ENCODE peak calls at places on chromosomes 4 and X, in eight cellular contexts. One of them, this sample, is unnamed.

GRCh38 chr4:1249731-1250526 is 999 bp upstream of the CTBP1 start:
- DNase-seq in uterus: peak
- DNase-seq in HepG2: peak
- DNase-seq in WERI-Rb-1: peak
- DNase-seq in K562: peak
- DNase-seq in suprapubic skin: peak
- DNase-seq in thoracic aorta: no peak
- DNase-seq in HFF-Myc: no peak
- DNase-seq in this sample: peak

GRCh38 chr4:180617203-180617602 is 1626.0 kb upstream of the TENM3 start:
- DNase-seq in suprapubic skin: no peak
- DNase-seq in thoracic aorta: no peak
- DNase-seq in K562: no peak
- DNase-seq in WERI-Rb-1: no peak
- DNase-seq in HepG2: peak
- DNase-seq in HFF-Myc: no peak
- DNase-seq in uterus: no peak
- DNase-seq in this sample: no peak

GRCh38 chr4:156945532-156945931 is 26.1 kb downstream of the PDGFC start:
- DNase-seq in thoracic aorta: no peak
- DNase-seq in uterus: no peak
- DNase-seq in suprapubic skin: no peak
- DNase-seq in HepG2: no peak
- DNase-seq in K562: no peak
- DNase-seq in HFF-Myc: no peak
- DNase-seq in WERI-Rb-1: no peak
- DNase-seq in this sample: no peak

GRCh38 chr4:173917255-173917960 is 366.1 kb downstream of the FBXO8 start:
- DNase-seq in K562: no peak
- DNase-seq in uterus: no peak
- DNase-seq in WERI-Rb-1: no peak
- DNase-seq in suprapubic skin: no peak
- DNase-seq in HepG2: no peak
- DNase-seq in HFF-Myc: no peak
- DNase-seq in thoracic aorta: no peak
- DNase-seq in this sample: peak

GRCh38 chrX:65253817-65254216 is 277.6 kb upstream of the ZC4H2 start:
- DNase-seq in K562: no peak
- DNase-seq in WERI-Rb-1: no peak
- DNase-seq in HepG2: no peak
- DNase-seq in suprapubic skin: no peak
- DNase-seq in HFF-Myc: no peak
- DNase-seq in thoracic aorta: no peak
- DNase-seq in uterus: no peak
- DNase-seq in this sample: no peak

GRCh38 chrX:140918398-140919043 is 83.9 kb upstream of the SPANXB1 start:
- DNase-seq in suprapubic skin: no peak
- DNase-seq in uterus: no peak
- DNase-seq in HFF-Myc: peak
- DNase-seq in K562: peak
- DNase-seq in thoracic aorta: no peak
- DNase-seq in HepG2: peak
- DNase-seq in WERI-Rb-1: peak
- DNase-seq in this sample: peak

GRCh38 chrX:47311857-47312774 is 58.3 kb upstream of the ZNF157 start:
- DNase-seq in WERI-Rb-1: peak
- DNase-seq in thoracic aorta: no peak
- DNase-seq in suprapubic skin: no peak
- DNase-seq in HepG2: peak
- DNase-seq in HFF-Myc: peak
- DNase-seq in K562: peak
- DNase-seq in uterus: peak
- DNase-seq in this sample: peak

GRCh38 chr4:38097818-38098217 is 137.6 kb downstream of the PTTG2 start:
- DNase-seq in suprapubic skin: no peak
- DNase-seq in K562: no peak
- DNase-seq in HepG2: no peak
- DNase-seq in WERI-Rb-1: no peak
- DNase-seq in thoracic aorta: no peak
- DNase-seq in uterus: no peak
- DNase-seq in HFF-Myc: no peak
- DNase-seq in this sample: no peak

GRCh38 chr4:151359576-151359975 is 34.2 kb upstream of the SH3D19 start:
- DNase-seq in uterus: no peak
- DNase-seq in WERI-Rb-1: no peak
- DNase-seq in HFF-Myc: no peak
- DNase-seq in thoracic aorta: no peak
- DNase-seq in suprapubic skin: no peak
- DNase-seq in HepG2: no peak
- DNase-seq in K562: no peak
- DNase-seq in this sample: no peak

GRCh38 chrX:6151971-6152370 is 76.7 kb downstream of the NLGN4X start:
- DNase-seq in K562: no peak
- DNase-seq in HepG2: no peak
- DNase-seq in thoracic aorta: no peak
- DNase-seq in WERI-Rb-1: no peak
- DNase-seq in suprapubic skin: no peak
- DNase-seq in HFF-Myc: no peak
- DNase-seq in uterus: no peak
- DNase-seq in this sample: no peak

GRCh38 chr4:77226939-77227705 is 70.1 kb downstream of the CCNG2 start:
- DNase-seq in HepG2: no peak
- DNase-seq in WERI-Rb-1: no peak
- DNase-seq in uterus: no peak
- DNase-seq in K562: no peak
- DNase-seq in thoracic aorta: no peak
- DNase-seq in suprapubic skin: no peak
- DNase-seq in HFF-Myc: no peak
- DNase-seq in this sample: no peak

GRCh38 chr4:140349816-140350215 is 23.6 kb upstream of the SCOC start:
- DNase-seq in WERI-Rb-1: no peak
- DNase-seq in suprapubic skin: no peak
- DNase-seq in thoracic aorta: no peak
- DNase-seq in uterus: no peak
- DNase-seq in HFF-Myc: no peak
- DNase-seq in HepG2: no peak
- DNase-seq in K562: no peak
- DNase-seq in this sample: no peak

GRCh38 chrX:108131471-108131870 is 39.9 kb downstream of the ATG4A start:
- DNase-seq in WERI-Rb-1: no peak
- DNase-seq in uterus: no peak
- DNase-seq in HFF-Myc: no peak
- DNase-seq in thoracic aorta: no peak
- DNase-seq in HepG2: no peak
- DNase-seq in K562: no peak
- DNase-seq in suprapubic skin: no peak
- DNase-seq in this sample: peak

GRCh38 chrX:123085311-123085940 is 98.7 kb upstream of the GRIA3 start:
- DNase-seq in suprapubic skin: no peak
- DNase-seq in WERI-Rb-1: no peak
- DNase-seq in uterus: no peak
- DNase-seq in K562: no peak
- DNase-seq in HFF-Myc: no peak
- DNase-seq in thoracic aorta: no peak
- DNase-seq in HepG2: peak
- DNase-seq in this sample: peak
- TF ChIP-seq CTCF in suprapubic skin: no peak
- TF ChIP-seq CTCF in WERI-Rb-1: no peak
- TF ChIP-seq CTCF in uterus: no peak
- TF ChIP-seq CTCF in K562: no peak
- TF ChIP-seq CTCF in HFF-Myc: no peak
- TF ChIP-seq CTCF in thoracic aorta: no peak
- TF ChIP-seq CTCF in HepG2: no peak
- TF ChIP-seq CTCF in this sample: no peak

GRCh38 chr4:104424368-104424921 is 70.2 kb downstream of the CXXC4 start:
- DNase-seq in suprapubic skin: no peak
- DNase-seq in K562: no peak
- DNase-seq in HFF-Myc: no peak
- DNase-seq in uterus: no peak
- DNase-seq in WERI-Rb-1: no peak
- DNase-seq in thoracic aorta: no peak
- DNase-seq in HepG2: no peak
- DNase-seq in this sample: no peak
- H3K4me3 ChIP-seq in suprapubic skin: peak
- H3K4me3 ChIP-seq in K562: no peak
- H3K4me3 ChIP-seq in HFF-Myc: no peak
- H3K4me3 ChIP-seq in uterus: peak
- H3K4me3 ChIP-seq in WERI-Rb-1: peak
- H3K4me3 ChIP-seq in thoracic aorta: peak
- H3K4me3 ChIP-seq in HepG2: no peak
- H3K4me3 ChIP-seq in this sample: no peak

DNA sequence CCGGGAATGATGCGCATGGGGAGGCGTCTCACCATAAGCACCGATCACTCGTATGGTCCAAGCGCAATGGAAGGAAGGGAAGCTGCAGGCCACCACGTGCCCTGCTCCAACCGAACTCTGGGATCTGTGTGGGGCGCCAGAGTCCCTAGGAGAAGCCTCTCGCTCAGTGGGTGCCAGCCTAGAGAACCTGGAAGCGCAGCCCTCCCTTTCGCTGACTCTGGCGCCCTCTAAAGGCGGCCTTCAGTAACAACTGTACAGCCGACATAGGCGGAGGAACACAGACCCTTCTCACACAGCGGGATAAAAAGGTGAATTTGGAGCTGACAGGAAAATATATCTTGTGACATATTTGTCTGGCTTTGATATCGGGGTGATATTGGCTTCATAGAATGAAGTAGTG is 76.0 kb downstream of the INTS6L start:
- DNase-seq in HFF-Myc: no peak
- DNase-seq in uterus: no peak
- DNase-seq in HepG2: peak
- DNase-seq in WERI-Rb-1: peak
- DNase-seq in suprapubic skin: no peak
- DNase-seq in thoracic aorta: no peak
- DNase-seq in K562: peak
- DNase-seq in this sample: peak
- TF ChIP-seq CTCF in HFF-Myc: peak
- TF ChIP-seq CTCF in uterus: no peak
- TF ChIP-seq CTCF in HepG2: peak
- TF ChIP-seq CTCF in WERI-Rb-1: peak
- TF ChIP-seq CTCF in suprapubic skin: no peak
- TF ChIP-seq CTCF in thoracic aorta: peak
- TF ChIP-seq CTCF in K562: peak
- TF ChIP-seq CTCF in this sample: peak

DNA sequence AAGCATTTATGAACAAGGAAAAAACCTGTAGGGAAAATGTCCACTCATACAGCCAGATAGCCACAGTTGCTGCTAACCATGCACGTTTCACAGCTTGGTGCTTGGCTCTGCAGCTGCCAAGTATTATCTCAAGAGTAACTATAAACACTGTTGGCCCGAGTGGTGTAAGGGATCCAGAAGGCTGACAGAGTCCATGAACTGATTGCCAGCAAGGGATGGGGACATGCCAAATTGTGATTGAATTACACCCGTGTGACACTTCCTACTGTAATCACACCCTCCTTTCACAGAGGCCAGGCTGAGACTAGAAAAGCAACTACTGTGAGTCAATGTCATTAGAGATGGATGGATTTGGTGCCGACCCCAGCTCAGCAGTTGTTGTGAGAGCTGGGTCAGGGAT is 223.9 kb upstream of the ANKRD50 start:
- DNase-seq in WERI-Rb-1: no peak
- DNase-seq in suprapubic skin: peak
- DNase-seq in thoracic aorta: no peak
- DNase-seq in K562: no peak
- DNase-seq in HFF-Myc: no peak
- DNase-seq in HepG2: no peak
- DNase-seq in uterus: no peak
- DNase-seq in this sample: peak
- H3K4me3 ChIP-seq in WERI-Rb-1: no peak
- H3K4me3 ChIP-seq in suprapubic skin: no peak
- H3K4me3 ChIP-seq in thoracic aorta: no peak
- H3K4me3 ChIP-seq in K562: no peak
- H3K4me3 ChIP-seq in HFF-Myc: no peak
- H3K4me3 ChIP-seq in HepG2: no peak
- H3K4me3 ChIP-seq in uterus: no peak
- H3K4me3 ChIP-seq in this sample: no peak

GRCh38 chr4:57443308-57444243 is 333.4 kb upstream of the IGFBP7 start:
- DNase-seq in WERI-Rb-1: no peak
- DNase-seq in K562: no peak
- DNase-seq in HFF-Myc: no peak
- DNase-seq in HepG2: no peak
- DNase-seq in uterus: no peak
- DNase-seq in thoracic aorta: no peak
- DNase-seq in suprapubic skin: no peak
- DNase-seq in this sample: no peak
- TF ChIP-seq CTCF in WERI-Rb-1: no peak
- TF ChIP-seq CTCF in K562: no peak
- TF ChIP-seq CTCF in HFF-Myc: no peak
- TF ChIP-seq CTCF in HepG2: no peak
- TF ChIP-seq CTCF in uterus: no peak
- TF ChIP-seq CTCF in thoracic aorta: no peak
- TF ChIP-seq CTCF in suprapubic skin: no peak
- TF ChIP-seq CTCF in this sample: no peak

DNA sequence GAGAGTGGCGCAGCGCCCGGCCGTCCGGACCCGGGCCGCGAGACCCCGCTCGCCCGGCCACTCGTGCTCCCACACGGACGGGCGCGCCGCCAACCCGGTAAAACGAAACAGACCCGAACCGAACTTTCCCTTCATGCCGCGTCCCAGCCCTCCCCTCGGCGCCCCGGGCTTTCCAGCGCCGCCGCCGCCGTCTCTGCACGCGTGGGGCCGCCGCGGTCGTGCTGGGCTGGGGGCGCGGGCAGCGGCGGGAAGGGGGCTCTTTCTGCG is 222 bp downstream of the SMAD1 start:
- DNase-seq in HFF-Myc: no peak
- DNase-seq in thoracic aorta: no peak
- DNase-seq in K562: peak
- DNase-seq in uterus: no peak
- DNase-seq in WERI-Rb-1: no peak
- DNase-seq in suprapubic skin: no peak
- DNase-seq in HepG2: no peak
- DNase-seq in this sample: no peak
- H3K4me3 ChIP-seq in HFF-Myc: peak
- H3K4me3 ChIP-seq in thoracic aorta: peak
- H3K4me3 ChIP-seq in K562: peak
- H3K4me3 ChIP-seq in uterus: peak
- H3K4me3 ChIP-seq in WERI-Rb-1: peak
- H3K4me3 ChIP-seq in suprapubic skin: peak
- H3K4me3 ChIP-seq in HepG2: peak
- H3K4me3 ChIP-seq in this sample: peak

GRCh38 chr4:89353514-89353913 is 45.9 kb upstream of the GPRIN3 start:
- DNase-seq in WERI-Rb-1: no peak
- DNase-seq in thoracic aorta: no peak
- DNase-seq in suprapubic skin: no peak
- DNase-seq in uterus: no peak
- DNase-seq in HepG2: no peak
- DNase-seq in HFF-Myc: no peak
- DNase-seq in K562: no peak
- DNase-seq in this sample: no peak
- TF ChIP-seq CTCF in WERI-Rb-1: peak
- TF ChIP-seq CTCF in thoracic aorta: no peak
- TF ChIP-seq CTCF in suprapubic skin: no peak
- TF ChIP-seq CTCF in uterus: no peak
- TF ChIP-seq CTCF in HepG2: no peak
- TF ChIP-seq CTCF in HFF-Myc: no peak
- TF ChIP-seq CTCF in K562: no peak
- TF ChIP-seq CTCF in this sample: no peak

GRCh38 chr4:107283587-107284559 is 247.8 kb upstream of the DKK2 start:
- DNase-seq in HFF-Myc: peak
- DNase-seq in suprapubic skin: no peak
- DNase-seq in thoracic aorta: no peak
- DNase-seq in uterus: no peak
- DNase-seq in HepG2: no peak
- DNase-seq in K562: no peak
- DNase-seq in WERI-Rb-1: no peak
- DNase-seq in this sample: peak
- H3K4me3 ChIP-seq in HFF-Myc: peak
- H3K4me3 ChIP-seq in suprapubic skin: no peak
- H3K4me3 ChIP-seq in thoracic aorta: no peak
- H3K4me3 ChIP-seq in uterus: no peak
- H3K4me3 ChIP-seq in HepG2: no peak
- H3K4me3 ChIP-seq in K562: no peak
- H3K4me3 ChIP-seq in WERI-Rb-1: no peak
- H3K4me3 ChIP-seq in this sample: no peak

This sample was measured in fibroblast of the aortic adventitia.